ENCODE peak calls at places on chromosomes 1 and 21, in five cellular contexts. One of them, this sample, is unnamed.

GRCh38 chr1:61174060-61174788 is 91.9 kb downstream of the NFIA start:
- DNase-seq in H1: no peak
- DNase-seq in GM23338: no peak
- DNase-seq in breast epithelium: no peak
- DNase-seq in spleen: no peak
- DNase-seq in this sample: no peak

GRCh38 chr1:80987106-80987505 is 813.6 kb upstream of the ADGRL2 start:
- DNase-seq in H1: no peak
- DNase-seq in GM23338: peak; percentile 45
- DNase-seq in breast epithelium: no peak
- DNase-seq in spleen: no peak
- DNase-seq in this sample: no peak

GRCh38 chr1:8170059-8170835 is 144.1 kb upstream of the ERRFI1 start:
- DNase-seq in H1: no peak
- DNase-seq in GM23338: no peak
- DNase-seq in breast epithelium: no peak
- DNase-seq in spleen: peak; percentile 78
- DNase-seq in this sample: peak; percentile 72

GRCh38 chr1:228902781-228903572 is 167.7 kb downstream of the RHOU start:
- DNase-seq in H1: no peak
- DNase-seq in GM23338: no peak
- DNase-seq in breast epithelium: peak; percentile 90
- DNase-seq in spleen: peak; percentile 29
- DNase-seq in this sample: peak; percentile 95

GRCh38 chr1:207081806-207082205 is 6.9 kb upstream of the C4BPB start:
- DNase-seq in H1: no peak
- DNase-seq in GM23338: no peak
- DNase-seq in breast epithelium: no peak
- DNase-seq in spleen: no peak
- DNase-seq in this sample: no peak

GRCh38 chr1:79899914-79900313 is 893.4 kb upstream of the ADGRL4 start:
- DNase-seq in H1: no peak
- DNase-seq in GM23338: no peak
- DNase-seq in breast epithelium: no peak
- DNase-seq in spleen: no peak
- DNase-seq in this sample: no peak

GRCh38 chr1:115204529-115204928 is 115.2 kb upstream of the TSPAN2 start:
- DNase-seq in H1: no peak
- DNase-seq in GM23338: no peak
- DNase-seq in breast epithelium: no peak
- DNase-seq in spleen: no peak
- DNase-seq in this sample: no peak

GRCh38 chr1:22048351-22049192 is 3.9 kb upstream of the CDC42 start:
- DNase-seq in H1: no peak
- DNase-seq in GM23338: peak; percentile 37
- DNase-seq in breast epithelium: no peak
- DNase-seq in spleen: no peak
- DNase-seq in this sample: no peak

GRCh38 chr1:22673486-22674409 is 20.7 kb downstream of the C1QB start:
- DNase-seq in H1: no peak
- DNase-seq in GM23338: peak; percentile 76
- DNase-seq in breast epithelium: no peak
- DNase-seq in spleen: no peak
- DNase-seq in this sample: no peak

GRCh38 chr1:151790940-151791651 is 796 bp upstream of the TDRKH start:
- DNase-seq in H1: no peak
- DNase-seq in GM23338: peak; percentile 44
- DNase-seq in breast epithelium: no peak
- DNase-seq in spleen: peak; percentile 85
- DNase-seq in this sample: no peak

DNA sequence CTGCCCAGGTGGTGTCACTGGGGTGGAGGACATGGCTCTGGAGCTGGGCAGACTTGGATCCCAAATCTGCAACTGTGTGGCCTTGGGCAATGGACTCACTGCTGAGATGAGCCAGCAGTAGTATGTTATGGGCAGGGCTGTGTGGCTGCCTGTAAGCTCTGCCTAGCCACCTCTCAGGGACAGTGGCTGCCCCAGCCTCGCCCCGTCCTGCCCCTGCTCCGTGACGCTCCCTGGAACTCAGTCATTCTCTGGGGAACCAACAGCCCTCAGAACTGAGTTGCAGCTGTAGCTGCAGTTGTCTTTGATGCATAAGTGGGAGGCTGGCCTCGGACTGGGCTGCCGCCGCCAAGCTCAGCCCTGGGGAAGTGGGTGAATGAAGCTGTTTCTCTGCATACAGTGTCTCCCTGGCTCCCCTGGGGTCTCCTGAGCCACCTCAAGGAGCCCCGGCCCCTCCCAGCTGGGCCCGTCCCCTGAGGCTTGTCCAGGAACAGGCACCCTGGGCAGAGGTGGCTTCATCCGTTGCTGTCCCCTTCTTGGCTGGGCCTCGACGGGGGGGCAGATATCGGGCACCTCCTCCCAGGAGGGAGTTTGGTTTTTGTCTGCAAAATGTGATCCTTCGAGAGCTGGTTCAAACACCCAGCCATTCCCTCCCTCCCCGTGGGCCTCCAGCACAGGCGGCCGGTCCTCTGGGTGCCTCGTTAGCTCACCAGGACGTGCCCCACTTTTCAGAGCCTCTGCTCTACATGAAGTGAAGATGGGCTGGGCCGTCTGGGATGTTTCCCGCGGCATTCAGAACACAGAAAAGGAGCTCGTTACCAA is 26.2 kb upstream of the PLCH2 start:
- DNase-seq in H1: no peak
- DNase-seq in GM23338: no peak
- DNase-seq in breast epithelium: no peak
- DNase-seq in spleen: no peak
- DNase-seq in this sample: no peak
- H3K4me1 ChIP-seq in H1: peaks cover 17% of the 10 kb centered on the region
- H3K4me1 ChIP-seq in GM23338: no peaks in the 10 kb centered on the region
- H3K4me1 ChIP-seq in breast epithelium: no peaks in the 10 kb centered on the region
- H3K4me1 ChIP-seq in spleen: peaks cover 12% of the 10 kb centered on the region
- H3K4me1 ChIP-seq in this sample: no peaks in the 10 kb centered on the region

DNA sequence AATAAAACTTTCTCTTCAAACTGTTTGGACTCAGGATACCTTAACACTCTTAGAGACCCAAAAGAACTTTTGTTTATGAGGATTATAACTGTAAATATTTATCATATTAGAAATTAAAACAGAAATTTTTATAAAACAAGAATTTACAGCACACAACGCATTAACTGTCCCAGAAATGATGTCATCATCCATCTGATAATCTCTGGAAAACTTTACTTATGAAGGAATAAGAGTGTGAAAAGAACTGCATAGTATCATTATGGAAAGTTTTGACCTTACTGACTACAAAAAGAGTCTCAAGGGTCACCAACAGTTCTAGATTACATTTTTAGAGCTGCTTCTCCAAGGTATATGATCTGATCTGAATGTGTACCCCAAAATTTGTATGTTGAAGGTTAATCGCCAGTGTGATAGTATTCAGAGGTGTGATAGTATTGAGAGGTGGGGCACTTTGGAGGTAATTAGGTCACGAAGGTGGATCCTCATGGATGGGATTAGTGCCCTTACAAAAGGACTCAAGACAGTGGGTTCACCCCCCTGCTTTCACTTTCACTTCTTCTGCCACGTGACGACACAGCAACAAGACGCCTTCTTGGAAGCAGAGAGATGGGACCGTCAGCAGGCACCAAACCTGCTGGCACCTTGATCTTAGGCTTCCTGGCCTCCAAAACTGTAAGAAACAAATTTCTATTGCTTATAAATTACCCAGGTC is 95.7 kb upstream of the NR5A2 start:
- DNase-seq in H1: no peak
- DNase-seq in GM23338: peak; percentile 21
- DNase-seq in breast epithelium: no peak
- DNase-seq in spleen: no peak
- DNase-seq in this sample: no peak
- TF ChIP-seq POLR2AphosphoS5 in H1: no peak
- TF ChIP-seq POLR2AphosphoS5 in GM23338: no peak
- TF ChIP-seq POLR2AphosphoS5 in breast epithelium: no peak
- TF ChIP-seq POLR2AphosphoS5 in spleen: no peak
- TF ChIP-seq POLR2AphosphoS5 in this sample: no peak

DNA sequence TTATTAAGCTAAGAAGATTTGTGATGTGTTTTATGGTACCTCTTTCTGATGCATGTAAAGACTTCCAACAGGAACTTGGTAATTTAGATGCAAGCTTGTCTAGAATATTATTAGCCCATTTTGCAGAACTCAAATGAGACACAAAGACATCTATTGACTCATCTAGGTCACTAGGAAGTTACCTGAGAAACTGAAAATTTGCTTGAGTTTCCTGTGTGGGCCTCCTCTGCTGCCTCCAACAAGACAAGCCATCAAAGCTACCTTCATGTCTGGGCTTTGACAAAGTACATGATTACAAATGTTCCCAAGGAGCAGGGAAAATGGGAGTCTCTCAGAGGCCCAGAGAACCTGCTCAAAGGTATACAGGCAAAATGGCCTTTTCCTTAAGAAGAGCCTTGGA is 5.6 kb downstream of the RUNX1 start:
- DNase-seq in H1: no peak
- DNase-seq in GM23338: no peak
- DNase-seq in breast epithelium: no peak
- DNase-seq in spleen: no peak
- DNase-seq in this sample: no peak
- H3K4me1 ChIP-seq in H1: no peaks in the 10 kb centered on the region
- H3K4me1 ChIP-seq in GM23338: no peaks in the 10 kb centered on the region
- H3K4me1 ChIP-seq in breast epithelium: peaks cover 6% of the 10 kb centered on the region
- H3K4me1 ChIP-seq in spleen: peaks cover 93% of the 10 kb centered on the region
- H3K4me1 ChIP-seq in this sample: peaks cover 18% of the 10 kb centered on the region

DNA sequence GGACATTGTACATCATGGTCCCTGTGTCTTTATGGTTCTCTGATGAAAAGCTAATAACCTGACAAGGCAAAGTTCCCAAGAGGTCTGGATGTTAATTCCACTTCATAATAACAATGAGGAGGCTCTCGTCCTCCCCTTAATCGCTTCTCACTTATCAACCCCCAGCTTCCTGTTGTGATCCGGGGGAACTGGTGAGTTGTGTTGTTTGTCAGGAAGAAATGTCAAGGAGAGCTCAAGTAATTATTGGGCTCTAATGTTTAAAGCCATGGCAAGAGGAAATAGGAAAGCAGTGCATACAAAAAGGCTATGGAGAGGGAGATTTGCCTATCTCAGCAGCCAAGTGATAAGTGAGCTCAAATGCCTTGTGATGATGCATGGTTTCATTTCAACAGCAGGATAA is 42.8 kb upstream of the RASAL2 start:
- DNase-seq in H1: no peak
- DNase-seq in GM23338: no peak
- DNase-seq in breast epithelium: no peak
- DNase-seq in spleen: no peak
- DNase-seq in this sample: no peak
- TF ChIP-seq POLR2AphosphoS5 in H1: no peak
- TF ChIP-seq POLR2AphosphoS5 in GM23338: no peak
- TF ChIP-seq POLR2AphosphoS5 in breast epithelium: no peak
- TF ChIP-seq POLR2AphosphoS5 in spleen: peak; percentile 49
- TF ChIP-seq POLR2AphosphoS5 in this sample: no peak

DNA sequence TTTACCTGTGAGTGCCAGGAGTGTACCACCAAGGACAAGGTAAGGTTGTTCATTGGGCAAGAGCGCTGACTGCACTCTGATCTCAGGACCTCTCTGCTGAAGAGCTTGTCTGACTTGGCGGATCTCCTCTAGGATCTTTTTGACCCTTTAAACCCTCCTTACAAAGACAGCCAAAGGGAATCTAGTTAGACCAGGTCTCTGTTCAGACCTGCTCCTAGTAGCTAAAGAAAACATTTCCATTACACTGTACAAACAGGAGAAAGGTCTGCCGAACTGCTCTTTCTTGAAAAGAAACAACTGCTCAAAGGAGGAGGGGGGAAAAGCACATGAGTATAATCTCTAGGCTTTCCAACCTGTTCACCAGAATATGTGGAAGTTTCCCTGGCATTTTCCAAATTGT is 49.3 kb downstream of the SMYD2 start:
- DNase-seq in H1: no peak
- DNase-seq in GM23338: no peak
- DNase-seq in breast epithelium: no peak
- DNase-seq in spleen: no peak
- DNase-seq in this sample: no peak
- H3K4me1 ChIP-seq in H1: no peaks in the 10 kb centered on the region
- H3K4me1 ChIP-seq in GM23338: peaks cover 3% of the 10 kb centered on the region
- H3K4me1 ChIP-seq in breast epithelium: no peaks in the 10 kb centered on the region
- H3K4me1 ChIP-seq in spleen: peaks cover 50% of the 10 kb centered on the region
- H3K4me1 ChIP-seq in this sample: peaks cover 5% of the 10 kb centered on the region

GRCh38 chr1:178341218-178341956 is 155.4 kb downstream of the CLEC20A start:
- DNase-seq in H1: peak; percentile 82
- DNase-seq in GM23338: peak; percentile 98
- DNase-seq in breast epithelium: peak; percentile 79
- DNase-seq in spleen: no peak
- DNase-seq in this sample: no peak
- TF ChIP-seq POLR2AphosphoS5 in H1: peak; percentile 70
- TF ChIP-seq POLR2AphosphoS5 in GM23338: no peak
- TF ChIP-seq POLR2AphosphoS5 in breast epithelium: no peak
- TF ChIP-seq POLR2AphosphoS5 in spleen: no peak
- TF ChIP-seq POLR2AphosphoS5 in this sample: no peak

DNA sequence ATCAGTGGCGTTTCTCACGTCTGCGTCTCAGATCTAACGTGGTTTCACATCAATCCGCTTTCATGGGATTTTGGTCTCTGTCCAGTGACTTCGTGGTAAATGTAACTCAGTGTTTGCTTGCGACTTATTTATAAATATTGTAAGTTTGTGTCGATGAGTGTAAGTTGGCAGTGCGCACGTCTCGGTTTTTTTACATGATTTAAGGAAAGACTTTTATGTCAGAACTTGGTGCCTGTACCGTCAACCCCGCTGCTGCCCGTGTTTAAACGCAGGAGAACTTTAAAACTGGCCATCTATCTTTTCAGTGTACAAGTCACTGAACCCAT is 1.5 kb downstream of the B3GALT6 start:
- DNase-seq in H1: no peak
- DNase-seq in GM23338: no peak
- DNase-seq in breast epithelium: no peak
- DNase-seq in spleen: no peak
- DNase-seq in this sample: no peak
- H3K4me1 ChIP-seq in H1: peaks cover 2% of the 10 kb centered on the region
- H3K4me1 ChIP-seq in GM23338: peaks cover 6% of the 10 kb centered on the region
- H3K4me1 ChIP-seq in breast epithelium: peaks cover 26% of the 10 kb centered on the region
- H3K4me1 ChIP-seq in spleen: peaks cover 69% of the 10 kb centered on the region
- H3K4me1 ChIP-seq in this sample: no peaks in the 10 kb centered on the region

GRCh38 chr1:180610556-180611015 is 21.2 kb upstream of the XPR1 start:
- DNase-seq in H1: no peak
- DNase-seq in GM23338: peak; percentile 60
- DNase-seq in breast epithelium: no peak
- DNase-seq in spleen: no peak
- DNase-seq in this sample: no peak
- TF ChIP-seq POLR2AphosphoS5 in H1: no peak
- TF ChIP-seq POLR2AphosphoS5 in GM23338: no peak
- TF ChIP-seq POLR2AphosphoS5 in breast epithelium: no peak
- TF ChIP-seq POLR2AphosphoS5 in spleen: no peak
- TF ChIP-seq POLR2AphosphoS5 in this sample: no peak

GRCh38 chr1:111731956-111732355 is 7.2 kb downstream of the INKA2 start:
- DNase-seq in H1: no peak
- DNase-seq in GM23338: no peak
- DNase-seq in breast epithelium: no peak
- DNase-seq in spleen: no peak
- DNase-seq in this sample: no peak
- H3K4me1 ChIP-seq in H1: peaks cover 25% of the 10 kb centered on the region
- H3K4me1 ChIP-seq in GM23338: peaks cover 35% of the 10 kb centered on the region
- H3K4me1 ChIP-seq in breast epithelium: no peaks in the 10 kb centered on the region
- H3K4me1 ChIP-seq in spleen: peaks cover 61% of the 10 kb centered on the region
- H3K4me1 ChIP-seq in this sample: peaks cover 41% of the 10 kb centered on the region

DNA sequence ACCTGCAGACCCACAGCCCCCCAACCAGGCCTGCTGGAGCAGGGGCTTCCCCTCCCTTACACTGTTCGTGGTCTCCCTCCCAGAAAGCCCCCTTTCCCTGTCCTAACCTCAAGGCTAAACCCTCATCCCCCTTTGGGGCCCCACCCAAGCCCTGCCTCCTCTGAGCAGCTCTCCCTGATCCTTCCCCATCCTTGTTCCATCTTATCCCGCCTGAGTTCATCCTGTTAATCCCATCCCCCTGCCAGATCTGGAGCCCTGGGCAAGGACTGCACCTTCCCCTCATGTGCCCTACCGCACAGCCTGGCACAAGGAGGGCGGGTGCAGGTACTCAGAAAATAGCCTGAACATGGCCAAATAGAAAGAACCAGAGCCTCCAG is 6.9 kb upstream of the TNNT2 start:
- DNase-seq in H1: no peak
- DNase-seq in GM23338: no peak
- DNase-seq in breast epithelium: no peak
- DNase-seq in spleen: no peak
- DNase-seq in this sample: no peak
- TF ChIP-seq POLR2AphosphoS5 in H1: no peak
- TF ChIP-seq POLR2AphosphoS5 in GM23338: no peak
- TF ChIP-seq POLR2AphosphoS5 in breast epithelium: no peak
- TF ChIP-seq POLR2AphosphoS5 in spleen: no peak
- TF ChIP-seq POLR2AphosphoS5 in this sample: no peak

This sample was measured in sigmoid colon.